ENCODE peak calls at places on chromosomes 11 and 22, in seven cellular contexts. One of them, this sample, is unnamed.

GRCh38 chr11:129530154-129530895 is 154.7 kb downstream of the BARX2 start:
- DNase-seq in GM12892: no peak
- DNase-seq in germinal center: no peak
- DNase-seq in fibroblast of lung: no peak
- DNase-seq in stimulated activated effector memory CD8-positive, alpha-beta T cell treated with anti-CD3 and anti-CD28 coated beads, Interleukin-12 subunit alpha, Interleukin-12 subunit beta, amount 100 ng/mL, for 72 hours: no peak
- DNase-seq in DMS79: no peak
- DNase-seq in T1000: no peak
- DNase-seq in this sample: no peak

GRCh38 chr11:11345099-11345498 is 8.0 kb downstream of the CSNK2A3 start:
- DNase-seq in stimulated activated effector memory CD8-positive, alpha-beta T cell treated with anti-CD3 and anti-CD28 coated beads, Interleukin-12 subunit alpha, Interleukin-12 subunit beta, amount 100 ng/mL, for 72 hours: no peak
- DNase-seq in T1000: no peak
- DNase-seq in germinal center: no peak
- DNase-seq in fibroblast of lung: no peak
- DNase-seq in DMS79: no peak
- DNase-seq in GM12892: no peak
- DNase-seq in this sample: no peak

GRCh38 chr11:16815047-16815767 is 76.8 kb downstream of the C11orf58 start:
- DNase-seq in stimulated activated effector memory CD8-positive, alpha-beta T cell treated with anti-CD3 and anti-CD28 coated beads, Interleukin-12 subunit alpha, Interleukin-12 subunit beta, amount 100 ng/mL, for 72 hours: no peak
- DNase-seq in DMS79: no peak
- DNase-seq in T1000: no peak
- DNase-seq in GM12892: no peak
- DNase-seq in germinal center: no peak
- DNase-seq in fibroblast of lung: peak
- DNase-seq in this sample: peak

GRCh38 chr22:49966041-49966715 is 5.6 kb downstream of the PIM3 start:
- DNase-seq in DMS79: no peak
- DNase-seq in GM12892: no peak
- DNase-seq in fibroblast of lung: no peak
- DNase-seq in stimulated activated effector memory CD8-positive, alpha-beta T cell treated with anti-CD3 and anti-CD28 coated beads, Interleukin-12 subunit alpha, Interleukin-12 subunit beta, amount 100 ng/mL, for 72 hours: no peak
- DNase-seq in T1000: no peak
- DNase-seq in germinal center: no peak
- DNase-seq in this sample: peak

GRCh38 chr22:39478461-39478860 is 21.6 kb downstream of the MGAT3 start:
- DNase-seq in germinal center: no peak
- DNase-seq in DMS79: no peak
- DNase-seq in fibroblast of lung: no peak
- DNase-seq in stimulated activated effector memory CD8-positive, alpha-beta T cell treated with anti-CD3 and anti-CD28 coated beads, Interleukin-12 subunit alpha, Interleukin-12 subunit beta, amount 100 ng/mL, for 72 hours: no peak
- DNase-seq in GM12892: no peak
- DNase-seq in T1000: no peak
- DNase-seq in this sample: no peak

GRCh38 chr11:112213753-112214152 is 12.5 kb upstream of the PTS start:
- DNase-seq in germinal center: no peak
- DNase-seq in stimulated activated effector memory CD8-positive, alpha-beta T cell treated with anti-CD3 and anti-CD28 coated beads, Interleukin-12 subunit alpha, Interleukin-12 subunit beta, amount 100 ng/mL, for 72 hours: no peak
- DNase-seq in DMS79: no peak
- DNase-seq in fibroblast of lung: peak
- DNase-seq in T1000: no peak
- DNase-seq in GM12892: no peak
- DNase-seq in this sample: no peak

GRCh38 chr22:24510694-24511625 is 15.8 kb downstream of the UPB1 start:
- DNase-seq in germinal center: no peak
- DNase-seq in T1000: no peak
- DNase-seq in stimulated activated effector memory CD8-positive, alpha-beta T cell treated with anti-CD3 and anti-CD28 coated beads, Interleukin-12 subunit alpha, Interleukin-12 subunit beta, amount 100 ng/mL, for 72 hours: no peak
- DNase-seq in DMS79: no peak
- DNase-seq in GM12892: no peak
- DNase-seq in fibroblast of lung: peak
- DNase-seq in this sample: no peak

GRCh38 chr22:36822581-36822980 is 5.7 kb upstream of the PVALB start:
- DNase-seq in DMS79: no peak
- DNase-seq in T1000: no peak
- DNase-seq in stimulated activated effector memory CD8-positive, alpha-beta T cell treated with anti-CD3 and anti-CD28 coated beads, Interleukin-12 subunit alpha, Interleukin-12 subunit beta, amount 100 ng/mL, for 72 hours: no peak
- DNase-seq in germinal center: no peak
- DNase-seq in fibroblast of lung: no peak
- DNase-seq in GM12892: no peak
- DNase-seq in this sample: no peak

GRCh38 chr11:3155691-3156258 is 9.3 kb downstream of the OSBPL5 start:
- DNase-seq in T1000: no peak
- DNase-seq in fibroblast of lung: peak
- DNase-seq in stimulated activated effector memory CD8-positive, alpha-beta T cell treated with anti-CD3 and anti-CD28 coated beads, Interleukin-12 subunit alpha, Interleukin-12 subunit beta, amount 100 ng/mL, for 72 hours: no peak
- DNase-seq in DMS79: no peak
- DNase-seq in GM12892: no peak
- DNase-seq in germinal center: no peak
- DNase-seq in this sample: peak

This sample was measured in Right ventricle myocardium superior.